ENCODE peak calls at places on chromosome 15, in four cellular contexts. S, Z, H and T are unnamed samples. For H3K4me1, the result is how much of the 10 kb centered on the place peaks cover.

GRCh38 chr15:40336129-40337122 is 4.3 kb downstream of the CCDC9B start:
- DNase-seq in S (no peak), Z (peak), H (peak), T (peak)

GRCh38 chr15:65028921-65029735 is at the start of gene MTFMT:
- DNase-seq in S (peak), Z (peak), H (peak), T (peak)

GRCh38 chr15:65641723-65642475 is 20.2 kb downstream of the SLC24A1 start:
- DNase-seq in S (no peak), Z (no peak), H (no peak), T (peak)

GRCh38 chr15:40098489-40099261 is 10.0 kb downstream of the BMF start:
- DNase-seq in S (peak), Z (peak), H (peak), T (peak)

GRCh38 chr15:38414351-38414750 is 39.6 kb upstream of the FAM98B start:
- DNase-seq in S (no peak), Z (peak), H (no peak), T (peak)

GRCh38 chr15:67110958-67111864 is 45.8 kb downstream of the SMAD3 start:
- DNase-seq in S (no peak), Z (no peak), H (no peak), T (no peak)

GRCh38 chr15:92884813-92885461 is 15.2 kb upstream of the CHD2 start:
- DNase-seq in S (no peak), Z (no peak), H (no peak), T (no peak)

GRCh38 chr15:72173864-72174550 is 23.6 kb downstream of the GRAMD2A start:
- DNase-seq in S (no peak), Z (no peak), H (no peak), T (no peak)

GRCh38 chr15:83160741-83161140 is 46.9 kb downstream of the HDGFL3 start:
- DNase-seq in S (no peak), Z (no peak), H (no peak), T (no peak)

GRCh38 chr15:57026016-57026602 is 107.7 kb downstream of the TCF12 start:
- DNase-seq in S (no peak), Z (no peak), H (no peak), T (no peak)

GRCh38 chr15:64623347-64624024 is 151.9 kb downstream of the RBPMS2 start:
- DNase-seq in S (no peak), Z (no peak), H (no peak), T (no peak)

GRCh38 chr15:51320843-51321242 is 17.6 kb downstream of the CYP19A1 start:
- DNase-seq in S (no peak), Z (no peak), H (no peak), T (no peak)

GRCh38 chr15:71788646-71789579 is 21.4 kb upstream of the NR2E3 start:
- DNase-seq in S (no peak), Z (no peak), H (no peak), T (no peak)

GRCh38 chr15:90028376-90028775 is 27.3 kb downstream of the ZNF710 start:
- DNase-seq in S (no peak), Z (no peak), H (no peak), T (no peak)

GRCh38 chr15:38613085-38613484 is 48.5 kb upstream of the RASGRP1 start:
- DNase-seq in S (no peak), Z (no peak), H (no peak), T (no peak)

GRCh38 chr15:84826369-84826823 is 9.2 kb downstream of the ALPK3 start:
- DNase-seq in S (no peak), Z (no peak), H (no peak), T (no peak)

GRCh38 chr15:60672400-60672799 is 193.5 kb upstream of the ICE2 start:
- DNase-seq in S (no peak), Z (no peak), H (no peak), T (no peak)

GRCh38 chr15:59280855-59281254 is 74.2 kb downstream of the LDHAL6B start:
- DNase-seq in S (no peak), Z (no peak), H (no peak), T (no peak)

GRCh38 chr15:41161736-41162135 is 45.7 kb upstream of the INO80 start:
- DNase-seq in S (no peak), Z (no peak), H (no peak), T (no peak)

GRCh38 chr15:97483232-97483631 is 477.3 kb upstream of the ARRDC4 start:
- DNase-seq in S (no peak), Z (no peak), H (no peak), T (no peak)

GRCh38 chr15:97479957-97480356 is 480.5 kb upstream of the ARRDC4 start:
- DNase-seq in S (no peak), Z (no peak), H (no peak), T (no peak)

GRCh38 chr15:97482521-97482920 is 478.0 kb upstream of the ARRDC4 start:
- DNase-seq in S (no peak), Z (no peak), H (no peak), T (no peak)
- TF ChIP-seq CTCF in S (no peak), Z (no peak), H (no peak), T (peak)

GRCh38 chr15:73983773-73984172 is 8.3 kb downstream of the STOML1 start:
- DNase-seq in S (no peak), Z (no peak), H (no peak), T (no peak)

GRCh38 chr15:73981761-73982222 is 10.3 kb downstream of the STOML1 start:
- DNase-seq in S (no peak), Z (no peak), H (no peak), T (no peak)

GRCh38 chr15:73983211-73983727 is 8.8 kb downstream of the STOML1 start:
- DNase-seq in S (peak), Z (no peak), H (no peak), T (peak)

GRCh38 chr15:73984208-73984979 is 7.7 kb downstream of the STOML1 start:
- DNase-seq in S (no peak), Z (no peak), H (no peak), T (no peak)

GRCh38 chr15:73982251-73982962 is 9.7 kb downstream of the STOML1 start:
- DNase-seq in S (peak), Z (peak), H (peak), T (peak)
- H3K4me3 ChIP-seq in S (no peak), Z (no peak), H (no peak), T (no peak)

GRCh38 chr15:48402778-48403177 is 71.5 kb downstream of the DUT start:
- DNase-seq in S (no peak), Z (no peak), H (no peak), T (no peak)
- H3K4me1 ChIP-seq in S (under half), Z (under half), H (under half), T (under half)

DNA sequence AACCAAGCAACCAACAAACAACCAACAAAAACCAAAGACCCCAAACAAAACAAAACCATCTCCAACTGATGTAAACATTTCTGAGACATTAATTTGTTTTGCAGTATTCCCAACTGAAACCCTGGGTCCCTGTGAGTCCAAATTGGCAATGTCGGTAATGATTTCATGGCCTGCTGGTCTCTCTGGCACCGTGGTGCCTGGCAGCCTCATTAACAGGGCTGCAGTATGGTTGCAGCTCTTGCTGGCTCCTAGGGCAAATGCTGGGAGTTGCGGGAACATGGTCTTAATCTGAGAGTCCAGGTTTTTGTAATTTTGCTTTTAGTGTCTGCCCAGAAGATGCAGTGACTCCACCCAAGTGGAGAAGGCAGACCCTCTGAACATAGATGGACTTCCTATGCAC is 128.3 kb downstream of the SV2B start:
- DNase-seq in S (no peak), Z (no peak), H (no peak), T (no peak)
- TF ChIP-seq CTCF in S (no peak), Z (no peak), H (no peak), T (no peak)

GRCh38 chr15:22892333-22892732 is 53.9 kb downstream of the NIPA2 start:
- DNase-seq in S (no peak), Z (no peak), H (no peak), T (no peak)
- H3K4me3 ChIP-seq in S (no peak), Z (no peak), H (no peak), T (no peak)

DNA sequence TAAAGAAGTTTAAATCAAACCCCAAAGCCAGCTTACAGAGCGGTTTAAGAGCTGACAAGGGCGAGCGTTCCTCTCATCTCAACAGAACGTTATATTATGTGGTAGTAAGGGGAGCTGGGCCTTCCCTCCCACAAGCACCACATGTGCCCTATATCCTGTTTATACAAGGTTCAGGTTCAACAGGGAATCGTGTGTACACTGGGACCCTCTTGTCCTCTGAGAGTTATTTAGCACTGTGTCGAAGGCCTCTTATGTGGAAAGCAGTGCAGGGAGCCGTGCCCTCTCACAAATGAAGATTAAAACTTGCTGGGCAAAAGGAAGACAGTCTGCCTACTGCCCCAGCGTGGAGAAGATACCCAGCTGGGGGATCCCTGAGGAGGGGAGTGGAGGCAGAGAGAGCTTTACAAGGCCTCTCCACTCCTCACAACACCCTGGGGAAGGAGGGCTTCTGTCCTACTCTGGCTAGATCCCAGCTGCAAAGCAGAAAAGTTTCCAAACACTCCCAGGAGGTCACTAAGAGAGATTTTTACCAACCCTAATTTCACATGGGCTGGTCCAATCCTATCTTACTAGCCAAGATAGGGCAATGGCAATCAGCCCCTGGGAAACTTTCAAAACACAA is 2.9 kb downstream of the TLE3 start:
- DNase-seq in S (no peak), Z (no peak), H (peak), T (no peak)
- H3K4me1 ChIP-seq in S (under half), Z (half or more), H (half or more), T (under half)